ENCODE peak calls at places on chromosome 15, in ten cellular contexts. C is NB4, U is K562, K is WTC11, J is HepG2, S is A549, Z is endothelial cell of umbilical vein, E is H1, X is HCT116, L is GM12878. P is an unnamed sample.

GRCh38 chr15:85141601-85142185 is 160.0 kb downstream of the PDE8A start:
- DNase-seq in J (no peak), U (no peak), C (no peak), E (no peak), L (no peak), Z (peak), S (no peak), X (no peak), K (no peak), P (no peak)

GRCh38 chr15:41061667-41062066 is 54.4 kb downstream of the INO80 start:
- DNase-seq in X (no peak), C (no peak), L (no peak), J (no peak), Z (no peak), E (no peak), S (no peak), U (no peak), K (no peak), P (no peak)

GRCh38 chr15:88331291-88331690 is 74.8 kb upstream of the NTRK3 start:
- DNase-seq in K (peak), U (peak), E (peak), J (peak), Z (peak), C (peak), L (no peak), S (peak), X (peak), P (peak)

GRCh38 chr15:83842281-83842680 is 188.4 kb downstream of the ADAMTSL3 start:
- DNase-seq in Z (no peak), C (no peak), K (peak), U (no peak), L (no peak), J (no peak), X (no peak), S (no peak), E (no peak), P (no peak)

GRCh38 chr15:38002883-38003477 is 68.5 kb downstream of the TMCO5A start:
- DNase-seq in L (peak), E (peak), K (peak), C (peak), Z (peak), J (peak), X (peak), S (no peak), U (no peak), P (no peak)

GRCh38 chr15:40594429-40594836 is 384 bp downstream of the KNL1 start:
- DNase-seq in J (peak), E (peak), S (peak), C (peak), L (peak), K (peak), X (peak), U (peak), Z (no peak), P (peak)

GRCh38 chr15:85579011-85579701 is 198.8 kb downstream of the AKAP13 start:
- DNase-seq in S (no peak), K (no peak), L (no peak), Z (peak), E (no peak), X (no peak), J (no peak), C (no peak), U (no peak), P (no peak)

GRCh38 chr15:29420188-29420587 is 150.6 kb upstream of the NSMCE3 start:
- DNase-seq in E (no peak), Z (no peak), C (no peak), K (peak), L (no peak), U (no peak), X (no peak), S (no peak), J (no peak), P (no peak)

GRCh38 chr15:39232512-39232911 is 348.4 kb upstream of the THBS1 start:
- DNase-seq in U (no peak), K (no peak), L (no peak), C (no peak), J (no peak), X (no peak), E (no peak), Z (no peak), S (peak), P (peak)

GRCh38 chr15:31214864-31215489 is 111.7 kb upstream of the KLF13 start:
- DNase-seq in L (no peak), Z (no peak), C (peak), S (no peak), K (no peak), E (no peak), X (no peak), J (no peak), U (no peak), P (no peak)

GRCh38 chr15:61138151-61138550 is 91.0 kb downstream of the RORA start:
- DNase-seq in C (no peak), Z (no peak), E (no peak), S (no peak), K (no peak), U (no peak), J (no peak), X (no peak), L (no peak), P (peak)

GRCh38 chr15:69782809-69783208 is 314.9 kb downstream of the TLE3 start:
- DNase-seq in J (peak), Z (no peak), C (no peak), S (no peak), E (no peak), X (no peak), L (no peak), K (no peak), U (no peak), P (no peak)

GRCh38 chr15:63234479-63234878 is 42.9 kb upstream of the APH1B start:
- DNase-seq in J (no peak), U (no peak), E (no peak), L (no peak), K (no peak), S (peak), Z (peak), C (no peak), X (no peak), P (no peak)

GRCh38 chr15:39745415-39745814 is 37.2 kb downstream of the FSIP1 start:
- DNase-seq in X (no peak), J (no peak), E (no peak), C (no peak), S (no peak), K (no peak), U (no peak), Z (no peak), L (no peak), P (no peak)

GRCh38 chr15:33639968-33640367 is 328.3 kb upstream of the CHRM5 start:
- DNase-seq in Z (no peak), S (no peak), L (no peak), X (no peak), K (no peak), U (no peak), C (no peak), J (no peak), E (no peak), P (peak)

GRCh38 chr15:51368751-51369450 is 27.4 kb downstream of the GLDN start:
- DNase-seq in L (no peak), E (no peak), S (no peak), C (no peak), K (no peak), J (peak), U (no peak), X (no peak), Z (no peak), P (no peak)

GRCh38 chr15:28892789-28893610 is 7.2 kb downstream of the APBA2 start:
- DNase-seq in J (no peak), U (no peak), C (no peak), S (no peak), E (no peak), K (no peak), Z (no peak), L (no peak), X (no peak), P (no peak)

GRCh38 chr15:67103869-67104268 is 38.5 kb downstream of the SMAD3 start:
- DNase-seq in C (no peak), S (no peak), K (no peak), U (no peak), J (no peak), Z (peak), L (no peak), E (no peak), X (no peak), P (no peak)

GRCh38 chr15:36271048-36271447 is 308.4 kb upstream of the CDIN1 start:
- DNase-seq in X (no peak), S (no peak), Z (no peak), J (no peak), E (peak), C (no peak), L (no peak), U (no peak), K (no peak), P (no peak)

GRCh38 chr15:78695849-78696248 is 54.8 kb upstream of the CHRNB4 start:
- DNase-seq in E (no peak), X (no peak), K (no peak), J (no peak), Z (no peak), U (peak), C (no peak), L (no peak), S (no peak), P (no peak)

GRCh38 chr15:88913017-88913849 is at the start of gene MFGE8:
- DNase-seq in J (peak), K (peak), C (peak), U (peak), S (peak), X (no peak), L (no peak), E (peak), Z (peak), P (peak)

GRCh38 chr15:74202461-74203401 is at the start of gene STRA6:
- DNase-seq in K (peak), U (peak), X (no peak), S (peak), J (peak), Z (no peak), L (no peak), C (peak), E (peak), P (peak)

GRCh38 chr15:60713096-60714084 is 234.4 kb upstream of the ICE2 start:
- DNase-seq in S (no peak), E (no peak), U (no peak), X (no peak), Z (peak), L (no peak), K (no peak), C (no peak), J (no peak), P (no peak)

GRCh38 chr15:59642351-59642750 is 15.0 kb downstream of the GTF2A2 start:
- DNase-seq in S (no peak), E (no peak), C (no peak), L (no peak), K (no peak), Z (no peak), U (no peak), J (no peak), X (no peak), P (no peak)

GRCh38 chr15:74504418-74504817 is 36.6 kb upstream of the ARID3B start:
- DNase-seq in J (no peak), U (no peak), E (no peak), L (no peak), K (no peak), X (no peak), S (no peak), Z (no peak), C (no peak), P (no peak)

GRCh38 chr15:37698679-37699078 is 235.8 kb upstream of the TMCO5A start:
- DNase-seq in J (no peak), X (no peak), K (no peak), U (no peak), E (no peak), L (no peak), S (no peak), C (peak), Z (no peak), P (no peak)

GRCh38 chr15:51681303-51681963 is at the start of gene SCG3:
- DNase-seq in C (peak), S (peak), X (peak), Z (peak), K (peak), E (peak), U (peak), J (peak), L (no peak), P (peak)

GRCh38 chr15:63255485-63255990 is 21.9 kb upstream of the APH1B start:
- DNase-seq in X (no peak), U (no peak), Z (no peak), C (no peak), L (no peak), J (no peak), K (no peak), E (no peak), S (no peak), P (no peak)

GRCh38 chr15:65791335-65792129 is 561 bp downstream of the DENND4A start:
- DNase-seq in L (no peak), K (peak), S (peak), C (no peak), E (peak), U (peak), J (peak), X (no peak), Z (peak), P (no peak)

GRCh38 chr15:46260937-46261336 is 626.1 kb downstream of the SQOR start:
- DNase-seq in J (no peak), Z (peak), U (no peak), L (no peak), C (no peak), X (no peak), E (peak), K (peak), S (no peak), P (no peak)

GRCh38 chr15:26460165-26460564 is 312.7 kb downstream of the GABRB3 start:
- DNase-seq in U (no peak), S (no peak), X (no peak), J (no peak), E (no peak), C (no peak), L (no peak), K (no peak), Z (no peak), P (no peak)

GRCh38 chr15:93324191-93324590 is 235.2 kb upstream of the RGMA start:
- DNase-seq in K (no peak), J (no peak), E (no peak), Z (no peak), C (no peak), S (no peak), U (no peak), X (no peak), L (no peak), P (no peak)

GRCh38 chr15:77659350-77660321 is 26.9 kb upstream of the LINGO1 start:
- DNase-seq in X (peak), K (peak), E (no peak), L (no peak), Z (peak), C (peak), S (peak), J (peak), U (peak), P (peak)

GRCh38 chr15:78739996-78740903 is 71.0 kb downstream of the ADAMTS7 start:
- DNase-seq in L (no peak), E (no peak), K (peak), Z (peak), J (peak), S (no peak), X (peak), C (peak), U (peak), P (peak)

GRCh38 chr15:81507831-81508230 is 133.8 kb upstream of the TMC3 start:
- DNase-seq in J (no peak), S (no peak), X (no peak), L (no peak), E (no peak), K (no peak), Z (no peak), U (no peak), C (no peak), P (no peak)

GRCh38 chr15:44550256-44550655 is 13.3 kb downstream of the EIF3J start:
- DNase-seq in U (no peak), X (no peak), E (no peak), J (no peak), K (no peak), S (no peak), C (no peak), Z (peak), L (no peak), P (peak)

GRCh38 chr15:31206386-31207174 is 105.1 kb upstream of the TRPM1 start:
- DNase-seq in K (no peak), U (no peak), Z (no peak), S (no peak), L (no peak), C (no peak), X (no peak), E (no peak), J (no peak), P (peak)

GRCh38 chr15:42687740-42688139 is 49.2 kb downstream of the CDAN1 start:
- DNase-seq in U (no peak), L (no peak), E (no peak), Z (no peak), C (no peak), X (no peak), K (no peak), J (no peak), S (no peak), P (no peak)

GRCh38 chr15:74251187-74251811 is 15.2 kb downstream of the CCDC33 start:
- DNase-seq in E (no peak), S (no peak), L (no peak), X (no peak), C (no peak), Z (no peak), K (no peak), J (no peak), U (no peak), P (peak)

DNA sequence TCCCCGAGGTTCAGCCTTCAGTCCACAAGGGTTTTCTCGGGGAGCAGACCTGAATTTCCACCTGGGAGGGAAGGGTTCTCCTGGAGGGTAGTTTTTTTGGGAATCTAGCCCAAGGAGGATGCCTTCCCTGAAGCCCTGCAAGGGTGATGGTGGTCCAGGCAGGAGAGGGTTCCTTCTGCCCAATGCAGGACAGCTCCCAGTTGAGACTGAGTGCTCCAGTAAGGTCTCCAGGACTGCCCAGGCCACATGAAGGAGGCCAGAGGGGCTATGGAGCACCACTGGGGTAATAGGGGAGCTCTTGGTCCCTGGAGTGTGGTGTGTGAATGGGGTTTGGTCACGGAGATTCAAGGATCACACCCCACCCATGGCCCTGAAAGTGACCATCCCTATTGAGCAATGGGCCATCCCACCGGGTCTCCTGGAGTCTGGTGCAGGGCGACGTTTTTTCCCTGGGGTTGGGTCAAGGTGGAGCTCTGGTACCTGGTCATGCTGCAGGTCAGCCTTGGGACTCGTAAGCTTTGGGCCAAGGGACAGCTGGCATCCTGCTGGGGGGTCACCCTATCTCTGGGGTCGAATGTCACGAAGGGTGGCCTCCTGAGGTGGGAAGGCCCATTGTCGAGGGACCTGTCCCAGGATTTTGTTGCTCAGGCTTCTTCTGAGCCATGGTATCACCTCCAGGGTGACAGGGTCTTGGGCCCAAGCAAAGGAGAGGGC is 196.5 kb downstream of the UBE3A start:
- DNase-seq in U (no peak), E (no peak), Z (no peak), K (peak), L (no peak), S (no peak), C (no peak), X (no peak), J (no peak), P (no peak)
- TF ChIP-seq MAX in U (no peak), E (no peak), Z (no peak), K (no peak), L (no peak), S (no peak), C (no peak), X (no peak), J (no peak), P (no peak)

GRCh38 chr15:100721758-100722550 is 119.6 kb downstream of the ASB7 start:
- DNase-seq in U (no peak), C (peak), Z (peak), E (no peak), L (no peak), K (no peak), J (peak), S (peak), X (peak), P (no peak)
- TF ChIP-seq MAX in U (no peak), C (peak), Z (peak), E (no peak), L (no peak), K (no peak), J (no peak), S (peak), X (no peak), P (peak)

DNA sequence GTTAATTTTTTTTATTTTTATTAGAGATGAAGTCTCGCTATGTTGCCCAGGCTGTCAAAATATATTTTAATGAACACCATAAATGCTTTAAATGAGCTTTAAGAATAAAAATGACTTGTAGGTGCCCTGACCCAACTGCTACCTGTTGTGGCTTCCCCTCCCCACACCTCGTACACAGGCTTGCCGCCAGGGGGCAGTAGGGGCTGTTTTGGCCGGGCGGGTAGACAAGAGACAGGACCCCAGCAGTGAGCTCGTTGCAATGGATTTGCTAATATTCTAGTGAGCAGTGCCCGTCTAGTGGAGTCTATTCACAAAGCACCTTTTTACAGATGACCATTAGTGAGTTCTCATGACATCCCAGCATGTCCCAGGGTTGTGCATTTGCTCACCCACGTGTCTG is 418.1 kb downstream of the OCA2 start:
- DNase-seq in Z (no peak), J (peak), L (no peak), C (no peak), E (no peak), K (peak), X (no peak), S (no peak), U (no peak), P (peak)
- TF ChIP-seq MAX in Z (no peak), J (no peak), L (no peak), C (no peak), E (no peak), K (no peak), X (no peak), S (no peak), U (no peak), P (no peak)

GRCh38 chr15:20358066-20358780 is 183.4 kb downstream of the GOLGA6L6 start:
- DNase-seq in E (no peak), Z (no peak), X (no peak), U (peak), K (peak), L (no peak), J (no peak), S (no peak), C (no peak), P (no peak)

GRCh38 chr15:20356444-20357138 is 185.0 kb downstream of the GOLGA6L6 start:
- DNase-seq in E (no peak), U (peak), X (peak), K (peak), C (peak), S (peak), Z (no peak), J (peak), L (no peak), P (peak)

GRCh38 chr15:20355256-20355868 is 186.2 kb downstream of the GOLGA6L6 start:
- DNase-seq in S (no peak), X (no peak), K (peak), U (peak), Z (no peak), J (no peak), C (no peak), L (no peak), E (no peak), P (no peak)

GRCh38 chr15:20358781-20359414 is 182.7 kb downstream of the GOLGA6L6 start:
- DNase-seq in C (no peak), J (no peak), E (no peak), X (no peak), L (no peak), U (no peak), S (no peak), Z (no peak), K (no peak), P (no peak)

DNA sequence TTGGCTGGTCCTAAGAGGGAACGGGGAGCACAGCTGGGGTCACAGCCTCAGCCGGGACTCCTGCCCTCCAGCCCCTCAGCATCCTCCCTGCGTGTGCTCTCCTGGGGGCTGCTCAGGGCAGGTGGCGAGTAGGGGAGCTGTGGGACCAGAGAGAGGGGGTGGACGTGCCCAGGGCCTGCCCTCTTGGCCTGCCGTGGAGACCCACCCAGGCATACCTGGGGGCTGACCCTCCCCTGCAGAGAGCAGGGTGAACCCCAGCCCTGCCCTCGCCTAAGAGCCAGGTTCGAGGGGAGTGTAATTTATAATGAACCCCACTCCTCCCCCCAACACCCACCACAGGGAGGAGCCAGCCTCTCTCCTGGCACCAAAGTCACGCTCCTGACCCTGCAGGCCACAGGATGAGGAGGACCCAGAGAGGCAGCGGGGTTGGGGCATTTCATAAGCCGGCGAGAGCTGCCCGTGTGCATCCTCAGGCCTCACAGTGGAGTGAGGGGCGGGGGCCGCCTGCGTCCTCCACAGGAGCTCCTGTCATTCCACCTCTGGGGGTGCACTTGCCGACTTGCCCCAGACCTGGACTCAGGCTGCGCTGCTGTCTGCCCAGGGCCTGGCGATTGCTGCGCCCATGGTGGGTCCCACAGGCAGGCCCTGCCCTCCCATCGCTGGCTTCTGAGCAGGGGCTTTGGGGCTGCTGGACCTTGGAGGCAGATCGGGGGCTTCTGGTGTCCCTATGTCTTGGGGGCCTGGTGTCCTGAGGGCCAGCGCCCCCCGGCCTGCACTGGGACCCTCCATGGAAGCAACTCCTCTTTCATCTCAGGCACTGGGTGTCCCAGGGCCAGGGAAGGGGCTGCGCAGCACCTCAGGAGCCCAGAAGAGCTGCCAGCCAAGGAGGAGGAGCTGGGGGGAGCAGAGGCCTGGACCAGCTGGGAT is 184.2 kb downstream of the GOLGA6L6 start:
- DNase-seq in S (no peak), L (no peak), C (no peak), J (no peak), Z (no peak), U (peak), X (no peak), E (no peak), K (peak), P (no peak)
- TF ChIP-seq MAX in S (no peak), L (no peak), C (no peak), J (no peak), Z (no peak), U (no peak), X (no peak), E (no peak), K (no peak), P (no peak)

P was measured in SK-N-SH.